ENCODE peak calls at places on chromosomes 7 and 10, in five cellular contexts. R is uterus; T is EL; U is AG08395; Y is activated CD8-positive, alpha-beta memory T cell treated with anti-CD3 and anti-CD28 coated beads for 4 hours. L is an unnamed sample.

GRCh38 chr7:142859829-142860228 is 5.0 kb downstream of the EPHB6 start:
- DNase-seq in R (peak), T (peak), U (peak), Y (no peak), L (peak)

GRCh38 chr7:1675673-1676549 is 5.8 kb downstream of the ELFN1 start:
- DNase-seq in R (no peak), T (no peak), U (no peak), Y (no peak), L (no peak)

GRCh38 chr7:99827040-99827778 is 604 bp upstream of the CYP3A43 start:
- DNase-seq in R (no peak), T (no peak), U (no peak), Y (no peak), L (no peak)

GRCh38 chr7:32941996-32942782 is 15.1 kb upstream of the FKBP9 start:
- DNase-seq in R (peak), T (peak), U (peak), Y (peak), L (no peak)

GRCh38 chr7:12570529-12571461 is at the start of gene SCIN:
- DNase-seq in R (no peak), T (peak), U (peak), Y (no peak), L (no peak)

GRCh38 chr10:6023661-6024333 is 38.4 kb downstream of the IL2RA start:
- DNase-seq in R (no peak), T (peak), U (peak), Y (no peak), L (no peak)

GRCh38 chr10:44014644-44015250 is 366.1 kb upstream of the ZNF32 start:
- DNase-seq in R (no peak), T (no peak), U (no peak), Y (no peak), L (no peak)

GRCh38 chr7:116834815-116835533 is 27.4 kb upstream of the CAPZA2 start:
- DNase-seq in R (no peak), T (no peak), U (peak), Y (no peak), L (peak)

GRCh38 chr7:15315678-15316077 is 246.1 kb downstream of the AGMO start:
- DNase-seq in R (no peak), T (no peak), U (no peak), Y (no peak), L (no peak)

GRCh38 chr7:91412298-91412697 is 148.1 kb downstream of the FZD1 start:
- DNase-seq in R (no peak), T (no peak), U (no peak), Y (no peak), L (no peak)

GRCh38 chr7:151871189-151871735 is 5.7 kb downstream of the PRKAG2 start:
- DNase-seq in R (no peak), T (no peak), U (no peak), Y (no peak), L (no peak)

GRCh38 chr7:77409005-77409738 is 7.0 kb downstream of the GSAP start:
- DNase-seq in R (no peak), T (peak), U (no peak), Y (no peak), L (peak)

GRCh38 chr7:82051641-82052040 is 281.8 kb upstream of the HGF start:
- DNase-seq in R (no peak), T (no peak), U (no peak), Y (no peak), L (no peak)

GRCh38 chr10:62813981-62814380 is 2.2 kb downstream of the EGR2 start:
- DNase-seq in R (no peak), T (no peak), U (no peak), Y (no peak), L (no peak)

GRCh38 chr7:14717711-14718304 is 184.7 kb downstream of the DGKB start:
- DNase-seq in R (no peak), T (peak), U (peak), Y (no peak), L (no peak)

GRCh38 chr10:83988435-83988834 is 150.9 kb upstream of the GHITM start:
- DNase-seq in R (no peak), T (no peak), U (no peak), Y (no peak), L (no peak)

GRCh38 chr7:92634924-92635519 is 44.8 kb upstream of the FAM133B start:
- DNase-seq in R (no peak), T (peak), U (peak), Y (no peak), L (peak)

GRCh38 chr7:132865766-132866531 is 215.9 kb downstream of the CHCHD3 start:
- DNase-seq in R (no peak), T (peak), U (peak), Y (no peak), L (no peak)

GRCh38 chr10:30052062-30052461 is 7.3 kb downstream of the JCAD start:
- DNase-seq in R (no peak), T (peak), U (no peak), Y (no peak), L (no peak)

GRCh38 chr10:32160866-32161265 is 104.6 kb upstream of the KIF5B start:
- DNase-seq in R (no peak), T (no peak), U (no peak), Y (no peak), L (no peak)

GRCh38 chr10:22554481-22555182 is 159.7 kb downstream of the PIP4K2A start:
- DNase-seq in R (peak), T (no peak), U (peak), Y (no peak), L (no peak)